ENCODE peak calls at places on chromosome 18, in ten cellular contexts. L is tibial artery; F is fibroblast of villous mesenchyme; O is GM10248; N is astrocyte of the spinal cord; U is stimulated activated CD4-positive, alpha-beta T cell treated with anti-CD3 and anti-CD28 coated beads, Interleukin-12 subunit alpha, Interleukin-12 subunit beta, amount 100 ng/mL, for 4 hours; M is HT1080; K is left ventricle myocardium inferior; Q is CD14-positive monocyte; Z is NCI-H1092. P is an unnamed sample.

GRCh38 chr18:57430166-57430958 is 4.8 kb upstream of the ONECUT2 start:
- DNase-seq in L (no peak), F (no peak), O (no peak), N (no peak), U (no peak), M (no peak), K (no peak), Q (no peak), Z (no peak), P (peak; percentile 23)

GRCh38 chr18:31199190-31199769 is 36.6 kb upstream of the DSC1 start:
- DNase-seq in L (no peak), F (no peak), O (no peak), N (no peak), U (no peak), M (peak; percentile 34), K (no peak), Q (no peak), Z (no peak), P (no peak)

GRCh38 chr18:40608220-40608619 is 1346.8 kb upstream of the PIK3C3 start:
- DNase-seq in L (no peak), F (peak; percentile 1), O (no peak), N (no peak), U (no peak), M (no peak), K (no peak), Q (no peak), Z (no peak), P (no peak)

GRCh38 chr18:48675330-48675761 is 136.5 kb downstream of the CTIF start:
- DNase-seq in L (peak; percentile 83), F (peak; percentile 84), O (peak; percentile 91), N (peak; percentile 83), U (peak; percentile 82), M (peak; percentile 83), K (peak; percentile 89), Q (peak; percentile 85), Z (peak; percentile 39), P (peak; percentile 93)

GRCh38 chr18:46156838-46157237 is 52.7 kb downstream of the HAUS1 start:
- DNase-seq in L (no peak), F (no peak), O (no peak), N (no peak), U (no peak), M (no peak), K (no peak), Q (no peak), Z (no peak), P (no peak)

GRCh38 chr18:49368161-49368875 is 92.1 kb downstream of the DYM start:
- DNase-seq in L (no peak), F (no peak), O (no peak), N (no peak), U (no peak), M (no peak), K (no peak), Q (no peak), Z (no peak), P (no peak)

GRCh38 chr18:45248240-45248903 is 366.9 kb upstream of the SLC14A2 start:
- DNase-seq in L (peak; percentile 64), F (peak; percentile 87), O (no peak), N (peak; percentile 82), U (no peak), M (peak; percentile 5), K (no peak), Q (no peak), Z (no peak), P (no peak)

GRCh38 chr18:5309888-5310470 is 14.5 kb upstream of the ZBTB14 start:
- DNase-seq in L (no peak), F (no peak), O (peak; percentile 22), N (no peak), U (no peak), M (peak; percentile 19), K (no peak), Q (no peak), Z (no peak), P (no peak)

GRCh38 chr18:47754311-47755101 is 176.0 kb downstream of the SMAD2 start:
- DNase-seq in L (no peak), F (peak; percentile 9), O (peak; percentile 74), N (no peak), U (peak; percentile 37), M (peak; percentile 50), K (no peak), Q (no peak), Z (peak; percentile 56), P (peak; percentile 89)

GRCh38 chr18:12246849-12247808 is 7.0 kb upstream of the CIDEA start:
- DNase-seq in L (no peak), F (peak; percentile 10), O (no peak), N (no peak), U (no peak), M (no peak), K (no peak), Q (no peak), Z (no peak), P (peak; percentile 61)

GRCh38 chr18:23259701-23260661 is 124.7 kb downstream of the CABLES1 start:
- DNase-seq in L (peak; percentile 84), F (peak; percentile 96), O (peak; percentile 49), N (peak; percentile 66), U (peak; percentile 4), M (peak; percentile 90), K (peak; percentile 80), Q (peak; percentile 63), Z (peak; percentile 85), P (peak; percentile 85)

GRCh38 chr18:62300359-62300963 is 24.6 kb upstream of the TNFRSF11A start:
- DNase-seq in L (no peak), F (no peak), O (no peak), N (no peak), U (no peak), M (no peak), K (no peak), Q (no peak), Z (no peak), P (no peak)

GRCh38 chr18:7856733-7857132 is 289.6 kb downstream of the PTPRM start:
- DNase-seq in L (no peak), F (peak; percentile 32), O (no peak), N (no peak), U (no peak), M (peak; percentile 70), K (no peak), Q (no peak), Z (no peak), P (no peak)

GRCh38 chr18:62372156-62372555 is 47.0 kb downstream of the TNFRSF11A start:
- DNase-seq in L (no peak), F (no peak), O (peak; percentile 57), N (no peak), U (no peak), M (no peak), K (no peak), Q (no peak), Z (peak; percentile 75), P (no peak)

P was measured in nephron progenitor cell.